ENCODE peak calls at places on chromosomes 7 and 10, in nine cellular contexts. One of them, this sample, is unnamed.

GRCh38 chr7:29408841-29409243 is 154.8 kb upstream of the PRR15 start:
- DNase-seq in astrocyte of the cerebellum: peak
- DNase-seq in NCI-H1694 treated with DMSO at 0.1 percent for 48 hours: peak
- DNase-seq in EL: peak
- DNase-seq in GM18507: peak
- DNase-seq in choroid plexus epithelial cell: peak
- DNase-seq in T1000: peak
- DNase-seq in nephron progenitor cell: peak
- DNase-seq in substantia nigra: peak
- DNase-seq in this sample: peak

GRCh38 chr7:30787476-30787875 is 16.3 kb downstream of the MINDY4 start:
- DNase-seq in astrocyte of the cerebellum: no peak
- DNase-seq in NCI-H1694 treated with DMSO at 0.1 percent for 48 hours: no peak
- DNase-seq in EL: no peak
- DNase-seq in GM18507: no peak
- DNase-seq in choroid plexus epithelial cell: no peak
- DNase-seq in T1000: no peak
- DNase-seq in nephron progenitor cell: no peak
- DNase-seq in substantia nigra: no peak
- DNase-seq in this sample: no peak

GRCh38 chr7:68246189-68246633 is 1249.6 kb downstream of the TYW1 start:
- DNase-seq in astrocyte of the cerebellum: no peak
- DNase-seq in NCI-H1694 treated with DMSO at 0.1 percent for 48 hours: no peak
- DNase-seq in EL: no peak
- DNase-seq in GM18507: no peak
- DNase-seq in choroid plexus epithelial cell: no peak
- DNase-seq in T1000: peak
- DNase-seq in nephron progenitor cell: peak
- DNase-seq in substantia nigra: no peak
- DNase-seq in this sample: no peak

GRCh38 chr7:86411804-86412203 is 231.9 kb upstream of the GRM3 start:
- DNase-seq in astrocyte of the cerebellum: peak
- DNase-seq in NCI-H1694 treated with DMSO at 0.1 percent for 48 hours: no peak
- DNase-seq in EL: no peak
- DNase-seq in GM18507: no peak
- DNase-seq in choroid plexus epithelial cell: no peak
- DNase-seq in T1000: no peak
- DNase-seq in nephron progenitor cell: no peak
- DNase-seq in substantia nigra: no peak
- DNase-seq in this sample: no peak

GRCh38 chr7:35691827-35692307 is 3.1 kb downstream of the HERPUD2 start:
- DNase-seq in astrocyte of the cerebellum: no peak
- DNase-seq in NCI-H1694 treated with DMSO at 0.1 percent for 48 hours: no peak
- DNase-seq in EL: no peak
- DNase-seq in GM18507: peak
- DNase-seq in choroid plexus epithelial cell: peak
- DNase-seq in T1000: no peak
- DNase-seq in nephron progenitor cell: no peak
- DNase-seq in substantia nigra: no peak
- DNase-seq in this sample: peak

GRCh38 chr10:104328916-104329710 is 9.2 kb downstream of the ITPRIP start:
- DNase-seq in astrocyte of the cerebellum: no peak
- DNase-seq in NCI-H1694 treated with DMSO at 0.1 percent for 48 hours: no peak
- DNase-seq in EL: peak
- DNase-seq in GM18507: no peak
- DNase-seq in choroid plexus epithelial cell: peak
- DNase-seq in T1000: peak
- DNase-seq in nephron progenitor cell: no peak
- DNase-seq in substantia nigra: peak
- DNase-seq in this sample: no peak

GRCh38 chr7:43303740-43304241 is 191.3 kb downstream of the HECW1 start:
- DNase-seq in astrocyte of the cerebellum: no peak
- DNase-seq in NCI-H1694 treated with DMSO at 0.1 percent for 48 hours: no peak
- DNase-seq in EL: peak
- DNase-seq in GM18507: no peak
- DNase-seq in choroid plexus epithelial cell: peak
- DNase-seq in T1000: no peak
- DNase-seq in nephron progenitor cell: no peak
- DNase-seq in substantia nigra: no peak
- DNase-seq in this sample: no peak

GRCh38 chr7:46153583-46153950 is 232.5 kb upstream of the IGFBP3 start:
- DNase-seq in astrocyte of the cerebellum: no peak
- DNase-seq in NCI-H1694 treated with DMSO at 0.1 percent for 48 hours: no peak
- DNase-seq in EL: no peak
- DNase-seq in GM18507: no peak
- DNase-seq in choroid plexus epithelial cell: no peak
- DNase-seq in T1000: no peak
- DNase-seq in nephron progenitor cell: no peak
- DNase-seq in substantia nigra: no peak
- DNase-seq in this sample: no peak

This sample was measured in HuH-7.